ENCODE peak calls at places on chromosomes 5 and 9, in eight cellular contexts. Y is lower leg skin, Z is AG04450, F is fibroblast of the aortic adventitia, X is cardiac fibroblast, E is K562, I is left lung, V is psoas muscle. M is an unnamed sample.

GRCh38 chr9:121324316-121324715 is 45.7 kb downstream of the STOM start:
- DNase-seq in Y (peak), Z (no peak), F (no peak), X (no peak), E (no peak), I (no peak), V (no peak), M (no peak)

GRCh38 chr9:136138566-136138965 is 19.9 kb upstream of the TMEM250 start:
- DNase-seq in Y (no peak), Z (no peak), F (no peak), X (peak), E (peak), I (no peak), V (no peak), M (no peak)

GRCh38 chr5:75603421-75603820 is 7.8 kb upstream of the ANKDD1B start:
- DNase-seq in Y (no peak), Z (peak), F (peak), X (peak), E (no peak), I (no peak), V (no peak), M (no peak)

GRCh38 chr9:130870491-130871381 is 25.9 kb downstream of the QRFP start:
- DNase-seq in Y (no peak), Z (no peak), F (no peak), X (no peak), E (peak), I (no peak), V (no peak), M (peak)

GRCh38 chr5:56099346-56099745 is 104.6 kb upstream of the IL6ST start:
- DNase-seq in Y (peak), Z (no peak), F (peak), X (peak), E (no peak), I (no peak), V (no peak), M (peak)

GRCh38 chr9:15299374-15299939 is 7.6 kb downstream of the TTC39B start:
- DNase-seq in Y (no peak), Z (no peak), F (no peak), X (no peak), E (no peak), I (no peak), V (no peak), M (no peak)

GRCh38 chr5:119397518-119398380 is 41.9 kb downstream of the TNFAIP8 start:
- DNase-seq in Y (no peak), Z (no peak), F (peak), X (peak), E (no peak), I (no peak), V (no peak), M (peak)

GRCh38 chr9:19440376-19440775 is 31.6 kb downstream of the ACER2 start:
- DNase-seq in Y (no peak), Z (no peak), F (no peak), X (no peak), E (no peak), I (no peak), V (no peak), M (no peak)

GRCh38 chr5:619444-619843 is 7.3 kb downstream of the CEP72 start:
- DNase-seq in Y (no peak), Z (no peak), F (no peak), X (no peak), E (peak), I (no peak), V (no peak), M (no peak)

GRCh38 chr9:114850871-114851270 is 45.0 kb upstream of the TNFSF15 start:
- DNase-seq in Y (no peak), Z (no peak), F (no peak), X (peak), E (no peak), I (no peak), V (no peak), M (peak)

GRCh38 chr9:24986331-24986730 is 440.6 kb upstream of the IZUMO3 start:
- DNase-seq in Y (no peak), Z (no peak), F (no peak), X (no peak), E (no peak), I (no peak), V (no peak), M (no peak)

GRCh38 chr5:75054110-75054930 is 2.0 kb upstream of the GCNT4 start:
- DNase-seq in Y (peak), Z (no peak), F (no peak), X (peak), E (no peak), I (peak), V (peak), M (peak)

GRCh38 chr9:19232117-19232829 is 1.8 kb downstream of the DENND4C start:
- DNase-seq in Y (no peak), Z (no peak), F (peak), X (no peak), E (no peak), I (no peak), V (no peak), M (peak)

GRCh38 chr5:170501361-170501760 is 2.5 kb upstream of the KCNIP1 start:
- DNase-seq in Y (no peak), Z (no peak), F (no peak), X (no peak), E (no peak), I (no peak), V (no peak), M (no peak)

GRCh38 chr5:170504598-170505266 is 912 bp downstream of the KCNIP1 start:
- DNase-seq in Y (no peak), Z (no peak), F (no peak), X (no peak), E (no peak), I (no peak), V (no peak), M (no peak)

GRCh38 chr5:170501931-170502330 is 1.9 kb upstream of the KCNIP1 start:
- DNase-seq in Y (no peak), Z (no peak), F (no peak), X (no peak), E (no peak), I (no peak), V (no peak), M (no peak)

GRCh38 chr5:170503970-170504525 is at the start of gene KCNIP1:
- DNase-seq in Y (no peak), Z (no peak), F (no peak), X (no peak), E (no peak), I (no peak), V (no peak), M (no peak)

GRCh38 chr5:170502692-170503091 is 1.1 kb upstream of the KCNIP1 start:
- DNase-seq in Y (no peak), Z (no peak), F (no peak), X (no peak), E (no peak), I (no peak), V (no peak), M (no peak)
- H3K4me3 ChIP-seq in Y (no peak), Z (no peak), F (no peak), X (no peak), E (no peak), I (no peak), V (no peak), M (no peak)

DNA sequence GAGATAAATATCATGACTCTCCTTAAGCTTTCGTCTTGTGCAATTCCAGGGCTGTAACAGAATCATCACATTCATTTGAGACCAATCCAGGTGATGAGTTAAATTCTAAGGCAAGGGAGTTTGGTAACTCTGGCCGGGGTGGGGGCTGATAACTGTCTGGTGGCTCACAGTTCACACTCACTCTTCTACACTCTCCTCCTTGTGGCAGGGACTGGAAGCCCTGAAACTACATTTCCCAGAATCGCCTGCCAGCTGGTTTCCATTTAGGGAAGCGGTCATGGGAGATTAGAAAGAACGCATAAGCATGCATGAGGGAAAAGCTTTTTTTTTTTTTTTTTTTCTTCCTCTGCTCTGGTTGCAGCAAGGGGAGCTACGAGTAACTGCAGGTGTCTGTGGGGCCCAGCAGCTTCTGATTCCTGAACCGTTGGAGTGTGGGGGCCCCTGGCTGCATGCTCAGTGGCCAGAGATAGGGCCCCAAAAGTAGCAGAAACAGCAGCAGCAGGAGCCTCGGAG is 154.8 kb upstream of the TBC1D2 start:
- DNase-seq in Y (no peak), Z (peak), F (peak), X (peak), E (peak), I (peak), V (no peak), M (peak)
- TF ChIP-seq CTCF in Y (no peak), Z (peak), F (peak), X (peak), E (peak), I (no peak), V (no peak), M (peak)

GRCh38 chr9:99216073-99216472 is 5.7 kb downstream of the ALG2 start:
- DNase-seq in Y (no peak), Z (no peak), F (no peak), X (no peak), E (no peak), I (no peak), V (no peak), M (no peak)
- H3K4me3 ChIP-seq in Y (no peak), Z (no peak), F (no peak), X (no peak), E (no peak), I (no peak), V (no peak), M (no peak)

GRCh38 chr5:113806250-113806649 is 292.8 kb downstream of the YTHDC2 start:
- DNase-seq in Y (no peak), Z (no peak), F (peak), X (peak), E (no peak), I (no peak), V (no peak), M (peak)
- TF ChIP-seq CTCF in Y (no peak), Z (peak), F (peak), X (peak), E (no peak), I (no peak), V (no peak), M (peak)

M was measured in astrocyte of the spinal cord.